ENCODE peak calls at places on chromosomes 11 and 22, in four cellular contexts. B, S, V and C are unnamed samples.

GRCh38 chr22:23293720-23294119 is 113.4 kb downstream of the BCR start:
- DNase-seq in B (no peak), S (peak; percentile 21), V (no peak), C (no peak)

GRCh38 chr22:27510024-27510423 is 291.5 kb downstream of the MN1 start:
- DNase-seq in B (no peak), S (no peak), V (no peak), C (no peak)

GRCh38 chr22:28025333-28025732 is 106.3 kb upstream of the PITPNB start:
- DNase-seq in B (no peak), S (peak; percentile 26), V (no peak), C (no peak)

GRCh38 chr22:37822079-37822833 is 926 bp upstream of the GALR3 start:
- DNase-seq in B (no peak), S (peak; percentile 62), V (no peak), C (no peak)

GRCh38 chr22:39306456-39307361 is 12.7 kb downstream of the RPL3 start:
- DNase-seq in B (no peak), S (peak; percentile 53), V (no peak), C (peak; percentile 47)

GRCh38 chr22:20530368-20531153 is 23.2 kb downstream of the MED15 start:
- DNase-seq in B (no peak), S (peak; percentile 90), V (peak; percentile 59), C (no peak)

GRCh38 chr11:102117472-102118113 is 7.3 kb downstream of the YAP1 start:
- DNase-seq in B (no peak), S (no peak), V (peak; percentile 5), C (no peak)

GRCh38 chr11:76690736-76691135 is 20.2 kb upstream of the LRRC32 start:
- DNase-seq in B (no peak), S (peak; percentile 80), V (no peak), C (no peak)

GRCh38 chr11:35324981-35325380 is 94.4 kb downstream of the SLC1A2 start:
- DNase-seq in B (no peak), S (no peak), V (no peak), C (no peak)

GRCh38 chr11:27218498-27219038 is 144.4 kb downstream of the CCDC34 start:
- DNase-seq in B (no peak), S (peak; percentile 92), V (peak; percentile 79), C (no peak)

GRCh38 chr22:41781508-41781906 is 19.0 kb upstream of the CCDC134 start:
- DNase-seq in B (no peak), S (no peak), V (no peak), C (no peak)

GRCh38 chr11:62026739-62027138 is 59.3 kb upstream of the FTH1 start:
- DNase-seq in B (no peak), S (no peak), V (no peak), C (no peak)

GRCh38 chr11:27083241-27083640 is 42.6 kb downstream of the BBOX1 start:
- DNase-seq in B (no peak), S (no peak), V (no peak), C (no peak)

GRCh38 chr11:105838668-105839403 is 183.2 kb downstream of the MSANTD4 start:
- DNase-seq in B (no peak), S (peak; percentile 14), V (no peak), C (no peak)

GRCh38 chr11:31812392-31813241 is 1.5 kb upstream of the PAX6 start:
- DNase-seq in B (no peak), S (peak; percentile 85), V (no peak), C (no peak)

GRCh38 chr11:60887531-60887930 is 18.9 kb downstream of the PRPF19 start:
- DNase-seq in B (no peak), S (no peak), V (peak; percentile 39), C (peak; percentile 43)

GRCh38 chr11:76672431-76673163 is 2.0 kb upstream of the LRRC32 start:
- DNase-seq in B (no peak), S (peak; percentile 84), V (no peak), C (no peak)

GRCh38 chr11:61777234-61778090 is 14.9 kb downstream of the TMEM258 start:
- DNase-seq in B (no peak), S (peak; percentile 94), V (no peak), C (peak; percentile 45)

GRCh38 chr11:47220401-47220821 is 5.6 kb downstream of the DDB2 start:
- DNase-seq in B (no peak), S (no peak), V (peak; percentile 29), C (no peak)

GRCh38 chr11:36699271-36699670 is 101.2 kb upstream of the RAG2 start:
- DNase-seq in B (no peak), S (no peak), V (no peak), C (no peak)

GRCh38 chr11:2383823-2384722 is 7.0 kb downstream of the CD81 start:
- DNase-seq in B (no peak), S (no peak), V (no peak), C (peak; percentile 38)

GRCh38 chr11:77069336-77069968 is 2.7 kb downstream of the CAPN5 start:
- DNase-seq in B (no peak), S (peak; percentile 72), V (no peak), C (no peak)

GRCh38 chr22:23103199-23103954 is 33.1 kb downstream of the GNAZ start:
- DNase-seq in B (no peak), S (no peak), V (no peak), C (no peak)

GRCh38 chr11:58574851-58575250 is 805 bp downstream of the LPXN start:
- DNase-seq in B (no peak), S (peak; percentile 71), V (no peak), C (no peak)

GRCh38 chr22:46931414-46931813 is 169.0 kb downstream of the TBC1D22A start:
- DNase-seq in B (no peak), S (peak; percentile 68), V (peak; percentile 51), C (no peak)

GRCh38 chr22:25896098-25896497 is 154.1 kb downstream of the MYO18B start:
- DNase-seq in B (no peak), S (no peak), V (no peak), C (no peak)

GRCh38 chr11:67367836-67368227 is 5.6 kb downstream of the CLCF1 start:
- DNase-seq in B (no peak), S (peak; percentile 90), V (no peak), C (no peak)

GRCh38 chr11:110337570-110338193 is 41.3 kb upstream of the RDX start:
- DNase-seq in B (no peak), S (no peak), V (peak; percentile 42), C (no peak)

GRCh38 chr22:47929073-47929472 is 1166.6 kb downstream of the TBC1D22A start:
- DNase-seq in B (no peak), S (no peak), V (peak; percentile 56), C (no peak)

GRCh38 chr22:17149073-17149815 is 9.8 kb downstream of the HDHD5 start:
- DNase-seq in B (no peak), S (peak; percentile 58), V (no peak), C (no peak)